ENCODE peak calls at places on chromosomes 1 and 21, in nine cellular contexts. T, U, C, B, H, Q, O, L and G are unnamed samples.

GRCh38 chr1:178344513-178345077 is 152.2 kb downstream of the CLEC20A start:
- DNase-seq in H (no peak), L (no peak), B (peak; percentile 81), C (no peak), O (no peak), T (no peak), Q (peak; percentile 28), U (peak; percentile 28), G (no peak)

GRCh38 chr1:94463765-94464330 is 45.7 kb downstream of the ABCD3 start:
- DNase-seq in L (no peak), B (peak; percentile 55), C (peak; percentile 7), T (peak; percentile 14), Q (peak; percentile 21), O (peak; percentile 7), H (peak; percentile 6), U (peak; percentile 12), G (peak; percentile 56)

GRCh38 chr1:212930986-212931678 is 19.2 kb upstream of the VASH2 start:
- DNase-seq in U (no peak), H (no peak), T (no peak), Q (no peak), C (no peak), O (no peak), L (no peak), B (no peak), G (no peak)

GRCh38 chr21:29801122-29801521 is 138.7 kb downstream of the GRIK1 start:
- DNase-seq in L (no peak), Q (no peak), O (no peak), C (no peak), T (no peak), H (no peak), B (no peak), U (no peak), G (no peak)

GRCh38 chr21:42293649-42294272 is 21.4 kb downstream of the TFF3 start:
- DNase-seq in L (no peak), Q (no peak), U (no peak), H (peak; percentile 21), C (no peak), B (no peak), T (no peak), O (no peak), G (no peak)

GRCh38 chr1:241156231-241156965 is 200.6 kb downstream of the RGS7 start:
- DNase-seq in H (no peak), Q (no peak), L (no peak), O (no peak), B (peak; percentile 29), U (no peak), C (no peak), T (no peak), G (no peak)

GRCh38 chr1:10561955-10562354 is 87.2 kb downstream of the PEX14 start:
- DNase-seq in C (no peak), B (no peak), L (no peak), Q (no peak), H (no peak), O (no peak), U (no peak), T (no peak), G (no peak)

GRCh38 chr1:243712890-243713425 is 137.1 kb downstream of the AKT3 start:
- DNase-seq in T (no peak), L (no peak), Q (no peak), C (no peak), O (peak; percentile 90), B (peak; percentile 32), H (peak; percentile 87), U (no peak), G (no peak)

GRCh38 chr1:22621761-22622160 is 14.7 kb upstream of the C1QA start:
- DNase-seq in Q (no peak), H (no peak), T (no peak), B (no peak), O (no peak), C (no peak), U (no peak), L (no peak), G (no peak)

GRCh38 chr21:45018131-45019075 is 56.0 kb upstream of the ADARB1 start:
- DNase-seq in C (no peak), O (no peak), H (no peak), B (no peak), Q (no peak), U (no peak), L (no peak), T (no peak), G (no peak)

GRCh38 chr1:61749574-61749973 is 7.3 kb downstream of the PATJ start:
- DNase-seq in C (no peak), L (no peak), Q (no peak), O (no peak), T (no peak), U (no peak), H (no peak), B (no peak), G (no peak)

GRCh38 chr1:226370144-226370923 is 37.6 kb downstream of the PARP1 start:
- DNase-seq in L (no peak), U (no peak), T (peak; percentile 67), B (no peak), O (no peak), C (no peak), Q (no peak), H (no peak), G (no peak)

GRCh38 chr1:81808760-81809159 is 8.0 kb downstream of the ADGRL2 start:
- DNase-seq in T (no peak), O (no peak), H (no peak), U (no peak), Q (no peak), B (no peak), L (no peak), C (no peak), G (no peak)

GRCh38 chr1:62333431-62333830 is 14.2 kb upstream of the KANK4 start:
- DNase-seq in H (no peak), O (no peak), Q (no peak), U (no peak), C (no peak), L (no peak), B (peak; percentile 33), T (no peak), G (no peak)

GRCh38 chr1:5644281-5645134 is 347.7 kb downstream of the NPHP4 start:
- DNase-seq in B (no peak), T (no peak), Q (no peak), U (no peak), O (no peak), H (no peak), C (no peak), L (no peak), G (no peak)